ENCODE peak calls at places on chromosomes 7 and 10, in six cellular contexts. One of them, this sample, is unnamed. For H3K4me1 and H3K9me3, the result is how much of the 10 kb centered on the place peaks cover.

GRCh38 chr7:130632111-130632510 is 36.4 kb downstream of the COPG2 start:
- DNase-seq in aorta: no peak
- DNase-seq in HepG2: peak
- DNase-seq in neuronal stem cell: no peak
- DNase-seq in CD4-positive, alpha-beta memory T cell: no peak
- DNase-seq in osteoblast: peak
- DNase-seq in this sample: no peak

GRCh38 chr7:97418312-97418711 is 300.8 kb downstream of the SDHAF3 start:
- DNase-seq in aorta: no peak
- DNase-seq in HepG2: no peak
- DNase-seq in neuronal stem cell: no peak
- DNase-seq in CD4-positive, alpha-beta memory T cell: no peak
- DNase-seq in osteoblast: no peak
- DNase-seq in this sample: no peak

GRCh38 chr10:120103957-120104560 is 211.5 kb downstream of the SEC23IP start:
- DNase-seq in aorta: no peak
- DNase-seq in HepG2: no peak
- DNase-seq in neuronal stem cell: no peak
- DNase-seq in CD4-positive, alpha-beta memory T cell: no peak
- DNase-seq in osteoblast: no peak
- DNase-seq in this sample: no peak

GRCh38 chr7:24966802-24967201 is 13.2 kb downstream of the OSBPL3 start:
- DNase-seq in aorta: no peak
- DNase-seq in HepG2: no peak
- DNase-seq in neuronal stem cell: no peak
- DNase-seq in CD4-positive, alpha-beta memory T cell: no peak
- DNase-seq in osteoblast: no peak
- DNase-seq in this sample: no peak

GRCh38 chr7:43467406-43467805 is 115.5 kb upstream of the STK17A start:
- DNase-seq in aorta: no peak
- DNase-seq in HepG2: no peak
- DNase-seq in neuronal stem cell: no peak
- DNase-seq in CD4-positive, alpha-beta memory T cell: no peak
- DNase-seq in osteoblast: peak
- DNase-seq in this sample: no peak

GRCh38 chr7:14381306-14381705 is 391.8 kb upstream of the ETV1 start:
- DNase-seq in aorta: no peak
- DNase-seq in HepG2: no peak
- DNase-seq in neuronal stem cell: no peak
- DNase-seq in CD4-positive, alpha-beta memory T cell: no peak
- DNase-seq in osteoblast: peak
- DNase-seq in this sample: no peak

GRCh38 chr10:116045957-116046356 is 227.0 kb downstream of the GFRA1 start:
- DNase-seq in aorta: no peak
- DNase-seq in HepG2: no peak
- DNase-seq in neuronal stem cell: no peak
- DNase-seq in CD4-positive, alpha-beta memory T cell: no peak
- DNase-seq in osteoblast: peak
- DNase-seq in this sample: no peak

GRCh38 chr7:47435889-47436312 is 146.0 kb downstream of the TNS3 start:
- DNase-seq in aorta: peak
- DNase-seq in HepG2: peak
- DNase-seq in neuronal stem cell: peak
- DNase-seq in CD4-positive, alpha-beta memory T cell: no peak
- DNase-seq in osteoblast: peak
- DNase-seq in this sample: peak

GRCh38 chr7:42137941-42138340 is 99.1 kb downstream of the GLI3 start:
- DNase-seq in aorta: no peak
- DNase-seq in HepG2: no peak
- DNase-seq in neuronal stem cell: no peak
- DNase-seq in CD4-positive, alpha-beta memory T cell: no peak
- DNase-seq in osteoblast: no peak
- DNase-seq in this sample: no peak

GRCh38 chr7:113622796-113623195 is 296.0 kb downstream of the PPP1R3A start:
- DNase-seq in aorta: no peak
- DNase-seq in HepG2: no peak
- DNase-seq in neuronal stem cell: no peak
- DNase-seq in CD4-positive, alpha-beta memory T cell: no peak
- DNase-seq in osteoblast: no peak
- DNase-seq in this sample: no peak

GRCh38 chr10:13831711-13832110 is 244.9 kb downstream of the PRPF18 start:
- DNase-seq in aorta: no peak
- DNase-seq in HepG2: no peak
- DNase-seq in neuronal stem cell: no peak
- DNase-seq in CD4-positive, alpha-beta memory T cell: no peak
- DNase-seq in osteoblast: no peak
- DNase-seq in this sample: no peak

GRCh38 chr10:78170026-78170475 is 136.4 kb downstream of the RPS24 start:
- DNase-seq in aorta: no peak
- DNase-seq in HepG2: no peak
- DNase-seq in neuronal stem cell: no peak
- DNase-seq in CD4-positive, alpha-beta memory T cell: no peak
- DNase-seq in osteoblast: peak
- DNase-seq in this sample: no peak

GRCh38 chr10:96236090-96236478 is 35.3 kb downstream of the BLNK start:
- DNase-seq in aorta: no peak
- DNase-seq in HepG2: no peak
- DNase-seq in neuronal stem cell: no peak
- DNase-seq in CD4-positive, alpha-beta memory T cell: no peak
- DNase-seq in osteoblast: no peak
- DNase-seq in this sample: no peak

GRCh38 chr10:59354434-59354833 is 7.9 kb downstream of the FAM13C start:
- DNase-seq in aorta: no peak
- DNase-seq in HepG2: no peak
- DNase-seq in neuronal stem cell: no peak
- DNase-seq in CD4-positive, alpha-beta memory T cell: no peak
- DNase-seq in osteoblast: no peak
- DNase-seq in this sample: no peak

GRCh38 chr10:34768972-34769330 is 46.1 kb downstream of the PARD3 start:
- DNase-seq in aorta: no peak
- DNase-seq in HepG2: no peak
- DNase-seq in neuronal stem cell: no peak
- DNase-seq in CD4-positive, alpha-beta memory T cell: no peak
- DNase-seq in osteoblast: no peak
- DNase-seq in this sample: no peak

GRCh38 chr10:13270877-13271551 is 28.9 kb downstream of the PHYH start:
- DNase-seq in aorta: no peak
- DNase-seq in HepG2: no peak
- DNase-seq in neuronal stem cell: no peak
- DNase-seq in CD4-positive, alpha-beta memory T cell: no peak
- DNase-seq in osteoblast: peak
- DNase-seq in this sample: no peak

GRCh38 chr7:156659961-156660360 is 19.4 kb downstream of the RNF32 start:
- DNase-seq in aorta: no peak
- DNase-seq in HepG2: no peak
- DNase-seq in neuronal stem cell: no peak
- DNase-seq in CD4-positive, alpha-beta memory T cell: no peak
- DNase-seq in osteoblast: no peak
- DNase-seq in this sample: no peak

GRCh38 chr7:111676811-111677210 is 114.5 kb upstream of the IMMP2L start:
- DNase-seq in aorta: no peak
- DNase-seq in HepG2: no peak
- DNase-seq in neuronal stem cell: no peak
- DNase-seq in CD4-positive, alpha-beta memory T cell: no peak
- DNase-seq in osteoblast: no peak
- DNase-seq in this sample: no peak

GRCh38 chr10:43305881-43306280 is 39.0 kb upstream of the RASGEF1A start:
- DNase-seq in aorta: no peak
- DNase-seq in HepG2: no peak
- DNase-seq in neuronal stem cell: no peak
- DNase-seq in CD4-positive, alpha-beta memory T cell: no peak
- DNase-seq in osteoblast: peak
- DNase-seq in this sample: no peak

GRCh38 chr10:4607681-4608080 is 218.3 kb upstream of the AKR1E2 start:
- DNase-seq in aorta: no peak
- DNase-seq in HepG2: no peak
- DNase-seq in neuronal stem cell: no peak
- DNase-seq in CD4-positive, alpha-beta memory T cell: no peak
- DNase-seq in osteoblast: no peak
- DNase-seq in this sample: no peak

GRCh38 chr7:113774182-113774807 is 144.5 kb downstream of the PPP1R3A start:
- DNase-seq in aorta: no peak
- DNase-seq in HepG2: peak
- DNase-seq in neuronal stem cell: no peak
- DNase-seq in CD4-positive, alpha-beta memory T cell: no peak
- DNase-seq in osteoblast: peak
- DNase-seq in this sample: peak

GRCh38 chr10:75146780-75147179 is 35.3 kb downstream of the SAMD8 start:
- DNase-seq in aorta: no peak
- DNase-seq in HepG2: no peak
- DNase-seq in neuronal stem cell: no peak
- DNase-seq in CD4-positive, alpha-beta memory T cell: no peak
- DNase-seq in osteoblast: peak
- DNase-seq in this sample: no peak

GRCh38 chr10:75140246-75140645 is 28.8 kb downstream of the SAMD8 start:
- DNase-seq in aorta: no peak
- DNase-seq in HepG2: no peak
- DNase-seq in neuronal stem cell: no peak
- DNase-seq in CD4-positive, alpha-beta memory T cell: no peak
- DNase-seq in osteoblast: no peak
- DNase-seq in this sample: no peak

GRCh38 chr10:75150656-75151055 is 39.2 kb downstream of the SAMD8 start:
- DNase-seq in aorta: no peak
- DNase-seq in HepG2: no peak
- DNase-seq in neuronal stem cell: no peak
- DNase-seq in CD4-positive, alpha-beta memory T cell: no peak
- DNase-seq in osteoblast: no peak
- DNase-seq in this sample: no peak

GRCh38 chr10:75143353-75143752 is 31.9 kb downstream of the SAMD8 start:
- DNase-seq in aorta: no peak
- DNase-seq in HepG2: no peak
- DNase-seq in neuronal stem cell: no peak
- DNase-seq in CD4-positive, alpha-beta memory T cell: no peak
- DNase-seq in osteoblast: no peak
- DNase-seq in this sample: no peak

GRCh38 chr10:75145590-75145989 is 34.1 kb downstream of the SAMD8 start:
- DNase-seq in aorta: no peak
- DNase-seq in HepG2: no peak
- DNase-seq in neuronal stem cell: no peak
- DNase-seq in CD4-positive, alpha-beta memory T cell: no peak
- DNase-seq in osteoblast: no peak
- DNase-seq in this sample: no peak
- H3K4me1 ChIP-seq in aorta: under half
- H3K4me1 ChIP-seq in HepG2: under half
- H3K4me1 ChIP-seq in neuronal stem cell: under half
- H3K4me1 ChIP-seq in CD4-positive, alpha-beta memory T cell: under half
- H3K4me1 ChIP-seq in osteoblast: under half
- H3K4me1 ChIP-seq in this sample: under half

GRCh38 chr10:37384923-37385322 is 259.5 kb downstream of the ANKRD30A start:
- DNase-seq in aorta: no peak
- DNase-seq in HepG2: no peak
- DNase-seq in neuronal stem cell: no peak
- DNase-seq in CD4-positive, alpha-beta memory T cell: no peak
- DNase-seq in osteoblast: no peak
- DNase-seq in this sample: no peak
- H3K9me3 ChIP-seq in aorta: under half
- H3K9me3 ChIP-seq in HepG2: under half
- H3K9me3 ChIP-seq in neuronal stem cell: under half
- H3K9me3 ChIP-seq in CD4-positive, alpha-beta memory T cell: under half
- H3K9me3 ChIP-seq in osteoblast: under half
- H3K9me3 ChIP-seq in this sample: under half

GRCh38 chr7:142477079-142477651 is 219.3 kb upstream of the PRSS58 start:
- DNase-seq in aorta: no peak
- DNase-seq in HepG2: no peak
- DNase-seq in neuronal stem cell: no peak
- DNase-seq in CD4-positive, alpha-beta memory T cell: peak
- DNase-seq in osteoblast: no peak
- DNase-seq in this sample: no peak

GRCh38 chr7:142482899-142483658 is 225.2 kb upstream of the PRSS58 start:
- DNase-seq in aorta: no peak
- DNase-seq in HepG2: peak
- DNase-seq in neuronal stem cell: no peak
- DNase-seq in CD4-positive, alpha-beta memory T cell: peak
- DNase-seq in osteoblast: peak
- DNase-seq in this sample: peak

GRCh38 chr7:142476077-142476476 is 218.2 kb upstream of the PRSS58 start:
- DNase-seq in aorta: no peak
- DNase-seq in HepG2: no peak
- DNase-seq in neuronal stem cell: no peak
- DNase-seq in CD4-positive, alpha-beta memory T cell: no peak
- DNase-seq in osteoblast: no peak
- DNase-seq in this sample: no peak

GRCh38 chr7:142481548-142481947 is 223.7 kb upstream of the PRSS58 start:
- DNase-seq in aorta: no peak
- DNase-seq in HepG2: no peak
- DNase-seq in neuronal stem cell: no peak
- DNase-seq in CD4-positive, alpha-beta memory T cell: no peak
- DNase-seq in osteoblast: no peak
- DNase-seq in this sample: no peak

GRCh38 chr7:142478479-142479220 is 220.8 kb upstream of the PRSS58 start:
- DNase-seq in aorta: no peak
- DNase-seq in HepG2: peak
- DNase-seq in neuronal stem cell: no peak
- DNase-seq in CD4-positive, alpha-beta memory T cell: peak
- DNase-seq in osteoblast: no peak
- DNase-seq in this sample: peak
- H3K4me1 ChIP-seq in aorta: under half
- H3K4me1 ChIP-seq in HepG2: under half
- H3K4me1 ChIP-seq in neuronal stem cell: under half
- H3K4me1 ChIP-seq in CD4-positive, alpha-beta memory T cell: half or more
- H3K4me1 ChIP-seq in osteoblast: under half
- H3K4me1 ChIP-seq in this sample: under half

GRCh38 chr7:154860621-154861375 is 142.1 kb downstream of the PAXIP1 start:
- DNase-seq in aorta: no peak
- DNase-seq in HepG2: no peak
- DNase-seq in neuronal stem cell: no peak
- DNase-seq in CD4-positive, alpha-beta memory T cell: no peak
- DNase-seq in osteoblast: no peak
- DNase-seq in this sample: no peak

GRCh38 chr7:154863766-154864530 is 139.0 kb downstream of the PAXIP1 start:
- DNase-seq in aorta: no peak
- DNase-seq in HepG2: no peak
- DNase-seq in neuronal stem cell: no peak
- DNase-seq in CD4-positive, alpha-beta memory T cell: no peak
- DNase-seq in osteoblast: no peak
- DNase-seq in this sample: no peak

GRCh38 chr7:154859747-154860620 is 142.9 kb downstream of the PAXIP1 start:
- DNase-seq in aorta: no peak
- DNase-seq in HepG2: no peak
- DNase-seq in neuronal stem cell: no peak
- DNase-seq in CD4-positive, alpha-beta memory T cell: no peak
- DNase-seq in osteoblast: peak
- DNase-seq in this sample: no peak

GRCh38 chr7:154862153-154862791 is 140.7 kb downstream of the PAXIP1 start:
- DNase-seq in aorta: no peak
- DNase-seq in HepG2: no peak
- DNase-seq in neuronal stem cell: no peak
- DNase-seq in CD4-positive, alpha-beta memory T cell: no peak
- DNase-seq in osteoblast: no peak
- DNase-seq in this sample: no peak

DNA sequence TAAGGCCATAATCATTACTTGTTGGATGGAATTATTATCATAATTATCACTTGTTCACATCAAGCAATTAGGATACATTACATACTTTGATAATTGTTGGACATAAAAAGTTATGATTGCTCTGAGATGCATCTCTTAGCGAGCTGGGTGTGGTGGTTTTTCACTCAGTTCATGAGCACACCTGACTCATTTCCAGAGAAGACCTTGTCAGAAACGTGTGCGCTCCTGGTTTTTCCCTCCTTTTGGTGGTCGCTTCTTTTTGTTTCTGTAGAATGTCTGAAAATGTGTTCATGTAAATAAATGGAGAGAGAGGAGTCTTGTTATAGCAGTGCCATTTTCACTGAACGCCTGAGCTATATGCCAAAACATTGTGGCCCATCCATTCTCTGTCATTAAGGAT is 141.3 kb downstream of the PAXIP1 start:
- DNase-seq in aorta: no peak
- DNase-seq in HepG2: no peak
- DNase-seq in neuronal stem cell: no peak
- DNase-seq in CD4-positive, alpha-beta memory T cell: no peak
- DNase-seq in osteoblast: no peak
- DNase-seq in this sample: no peak
- H3K9me3 ChIP-seq in aorta: under half
- H3K9me3 ChIP-seq in HepG2: under half
- H3K9me3 ChIP-seq in neuronal stem cell: under half
- H3K9me3 ChIP-seq in CD4-positive, alpha-beta memory T cell: under half
- H3K9me3 ChIP-seq in osteoblast: under half
- H3K9me3 ChIP-seq in this sample: under half

This sample was measured in HAP-1.